ENCODE peak calls at places on chromosomes 7 and 10, in five cellular contexts. One of them, this sample, is unnamed.

GRCh38 chr7:101819913-101820522 is 2.6 kb downstream of the CUX1 start:
- DNase-seq in T-helper 2 cell: no peak
- DNase-seq in cardiac fibroblast: no peak
- DNase-seq in stimulated activated CD8-positive, alpha-beta memory T cell treated with anti-CD3 and anti-CD28 coated beads, Interleukin-4, amount 100 ng/mL, for 24 hours: no peak
- DNase-seq in HuH-7: no peak
- DNase-seq in this sample: no peak

GRCh38 chr7:94087664-94088352 is 83.7 kb upstream of the BET1 start:
- DNase-seq in HuH-7: peak
- DNase-seq in stimulated activated CD8-positive, alpha-beta memory T cell treated with anti-CD3 and anti-CD28 coated beads, Interleukin-4, amount 100 ng/mL, for 24 hours: peak
- DNase-seq in cardiac fibroblast: peak
- DNase-seq in T-helper 2 cell: peak
- DNase-seq in this sample: peak

GRCh38 chr7:17434841-17435692 is 136.6 kb downstream of the AHR start:
- DNase-seq in stimulated activated CD8-positive, alpha-beta memory T cell treated with anti-CD3 and anti-CD28 coated beads, Interleukin-4, amount 100 ng/mL, for 24 hours: no peak
- DNase-seq in HuH-7: no peak
- DNase-seq in cardiac fibroblast: no peak
- DNase-seq in T-helper 2 cell: no peak
- DNase-seq in this sample: no peak

GRCh38 chr7:154484943-154485342 is 432.7 kb downstream of the DPP6 start:
- DNase-seq in HuH-7: no peak
- DNase-seq in cardiac fibroblast: no peak
- DNase-seq in T-helper 2 cell: no peak
- DNase-seq in stimulated activated CD8-positive, alpha-beta memory T cell treated with anti-CD3 and anti-CD28 coated beads, Interleukin-4, amount 100 ng/mL, for 24 hours: no peak
- DNase-seq in this sample: no peak

GRCh38 chr7:29449569-29450260 is 113.9 kb upstream of the PRR15 start:
- DNase-seq in T-helper 2 cell: no peak
- DNase-seq in stimulated activated CD8-positive, alpha-beta memory T cell treated with anti-CD3 and anti-CD28 coated beads, Interleukin-4, amount 100 ng/mL, for 24 hours: no peak
- DNase-seq in HuH-7: peak
- DNase-seq in cardiac fibroblast: no peak
- DNase-seq in this sample: no peak

GRCh38 chr10:6239213-6239991 is 36.7 kb downstream of the PFKFB3 start:
- DNase-seq in T-helper 2 cell: peak
- DNase-seq in stimulated activated CD8-positive, alpha-beta memory T cell treated with anti-CD3 and anti-CD28 coated beads, Interleukin-4, amount 100 ng/mL, for 24 hours: peak
- DNase-seq in HuH-7: no peak
- DNase-seq in cardiac fibroblast: peak
- DNase-seq in this sample: peak

GRCh38 chr7:26153246-26153822 is 1.3 kb downstream of the NFE2L3 start:
- DNase-seq in cardiac fibroblast: no peak
- DNase-seq in T-helper 2 cell: peak
- DNase-seq in stimulated activated CD8-positive, alpha-beta memory T cell treated with anti-CD3 and anti-CD28 coated beads, Interleukin-4, amount 100 ng/mL, for 24 hours: no peak
- DNase-seq in HuH-7: no peak
- DNase-seq in this sample: no peak

GRCh38 chr10:93420091-93420490 is 62.0 kb downstream of the MYOF start:
- DNase-seq in HuH-7: no peak
- DNase-seq in stimulated activated CD8-positive, alpha-beta memory T cell treated with anti-CD3 and anti-CD28 coated beads, Interleukin-4, amount 100 ng/mL, for 24 hours: no peak
- DNase-seq in cardiac fibroblast: no peak
- DNase-seq in T-helper 2 cell: no peak
- DNase-seq in this sample: no peak

GRCh38 chr10:17644485-17644964 is 574 bp downstream of the STAM start:
- DNase-seq in HuH-7: no peak
- DNase-seq in stimulated activated CD8-positive, alpha-beta memory T cell treated with anti-CD3 and anti-CD28 coated beads, Interleukin-4, amount 100 ng/mL, for 24 hours: no peak
- DNase-seq in cardiac fibroblast: peak
- DNase-seq in T-helper 2 cell: peak
- DNase-seq in this sample: no peak

GRCh38 chr7:102395958-102396709 is at the start of gene PRKRIP1:
- DNase-seq in cardiac fibroblast: peak
- DNase-seq in stimulated activated CD8-positive, alpha-beta memory T cell treated with anti-CD3 and anti-CD28 coated beads, Interleukin-4, amount 100 ng/mL, for 24 hours: peak
- DNase-seq in T-helper 2 cell: peak
- DNase-seq in HuH-7: peak
- DNase-seq in this sample: peak

GRCh38 chr10:122245897-122246296 is 25.2 kb upstream of the BTBD16 start:
- DNase-seq in cardiac fibroblast: no peak
- DNase-seq in stimulated activated CD8-positive, alpha-beta memory T cell treated with anti-CD3 and anti-CD28 coated beads, Interleukin-4, amount 100 ng/mL, for 24 hours: no peak
- DNase-seq in T-helper 2 cell: no peak
- DNase-seq in HuH-7: no peak
- DNase-seq in this sample: no peak

GRCh38 chr10:60977161-60978128 is 33.5 kb upstream of the RHOBTB1 start:
- DNase-seq in stimulated activated CD8-positive, alpha-beta memory T cell treated with anti-CD3 and anti-CD28 coated beads, Interleukin-4, amount 100 ng/mL, for 24 hours: no peak
- DNase-seq in HuH-7: no peak
- DNase-seq in T-helper 2 cell: no peak
- DNase-seq in cardiac fibroblast: no peak
- DNase-seq in this sample: no peak

GRCh38 chr10:48944171-48944570 is 4.5 kb upstream of the LRRC18 start:
- DNase-seq in T-helper 2 cell: no peak
- DNase-seq in HuH-7: no peak
- DNase-seq in cardiac fibroblast: no peak
- DNase-seq in stimulated activated CD8-positive, alpha-beta memory T cell treated with anti-CD3 and anti-CD28 coated beads, Interleukin-4, amount 100 ng/mL, for 24 hours: no peak
- DNase-seq in this sample: no peak

GRCh38 chr7:44046321-44047061 is 2.0 kb downstream of the DBNL start:
- DNase-seq in HuH-7: no peak
- DNase-seq in T-helper 2 cell: peak
- DNase-seq in stimulated activated CD8-positive, alpha-beta memory T cell treated with anti-CD3 and anti-CD28 coated beads, Interleukin-4, amount 100 ng/mL, for 24 hours: no peak
- DNase-seq in cardiac fibroblast: no peak
- DNase-seq in this sample: peak

GRCh38 chr7:97971120-97971989 is 18.6 kb downstream of the OCM2 start:
- DNase-seq in HuH-7: peak
- DNase-seq in stimulated activated CD8-positive, alpha-beta memory T cell treated with anti-CD3 and anti-CD28 coated beads, Interleukin-4, amount 100 ng/mL, for 24 hours: no peak
- DNase-seq in cardiac fibroblast: peak
- DNase-seq in T-helper 2 cell: peak
- DNase-seq in this sample: peak

GRCh38 chr10:133230387-133231195 is 574 bp downstream of the UTF1 start:
- DNase-seq in stimulated activated CD8-positive, alpha-beta memory T cell treated with anti-CD3 and anti-CD28 coated beads, Interleukin-4, amount 100 ng/mL, for 24 hours: peak
- DNase-seq in T-helper 2 cell: peak
- DNase-seq in cardiac fibroblast: no peak
- DNase-seq in HuH-7: no peak
- DNase-seq in this sample: no peak

GRCh38 chr10:9076066-9076465 is 1021.6 kb downstream of the GATA3 start:
- DNase-seq in HuH-7: no peak
- DNase-seq in cardiac fibroblast: no peak
- DNase-seq in stimulated activated CD8-positive, alpha-beta memory T cell treated with anti-CD3 and anti-CD28 coated beads, Interleukin-4, amount 100 ng/mL, for 24 hours: no peak
- DNase-seq in T-helper 2 cell: peak
- DNase-seq in this sample: no peak

GRCh38 chr10:28676297-28676967 is 889 bp upstream of the BAMBI start:
- DNase-seq in T-helper 2 cell: peak
- DNase-seq in cardiac fibroblast: no peak
- DNase-seq in HuH-7: no peak
- DNase-seq in stimulated activated CD8-positive, alpha-beta memory T cell treated with anti-CD3 and anti-CD28 coated beads, Interleukin-4, amount 100 ng/mL, for 24 hours: no peak
- DNase-seq in this sample: no peak

GRCh38 chr10:108303149-108303548 is 1138.6 kb upstream of the SORCS1 start:
- DNase-seq in T-helper 2 cell: no peak
- DNase-seq in HuH-7: no peak
- DNase-seq in cardiac fibroblast: no peak
- DNase-seq in stimulated activated CD8-positive, alpha-beta memory T cell treated with anti-CD3 and anti-CD28 coated beads, Interleukin-4, amount 100 ng/mL, for 24 hours: no peak
- DNase-seq in this sample: peak

GRCh38 chr7:21134631-21135030 is 293.3 kb upstream of the SP4 start:
- DNase-seq in HuH-7: no peak
- DNase-seq in cardiac fibroblast: no peak
- DNase-seq in T-helper 2 cell: no peak
- DNase-seq in stimulated activated CD8-positive, alpha-beta memory T cell treated with anti-CD3 and anti-CD28 coated beads, Interleukin-4, amount 100 ng/mL, for 24 hours: no peak
- DNase-seq in this sample: no peak

GRCh38 chr7:110373514-110374258 is 717.2 kb upstream of the LRRN3 start:
- DNase-seq in T-helper 2 cell: no peak
- DNase-seq in HuH-7: no peak
- DNase-seq in cardiac fibroblast: no peak
- DNase-seq in stimulated activated CD8-positive, alpha-beta memory T cell treated with anti-CD3 and anti-CD28 coated beads, Interleukin-4, amount 100 ng/mL, for 24 hours: no peak
- DNase-seq in this sample: no peak

GRCh38 chr10:72310636-72311035 is 36.9 kb downstream of the DDIT4 start:
- DNase-seq in HuH-7: no peak
- DNase-seq in T-helper 2 cell: no peak
- DNase-seq in cardiac fibroblast: no peak
- DNase-seq in stimulated activated CD8-positive, alpha-beta memory T cell treated with anti-CD3 and anti-CD28 coated beads, Interleukin-4, amount 100 ng/mL, for 24 hours: no peak
- DNase-seq in this sample: no peak

GRCh38 chr7:95199779-95200558 is 124.4 kb downstream of the PON1 start:
- DNase-seq in HuH-7: peak
- DNase-seq in stimulated activated CD8-positive, alpha-beta memory T cell treated with anti-CD3 and anti-CD28 coated beads, Interleukin-4, amount 100 ng/mL, for 24 hours: no peak
- DNase-seq in cardiac fibroblast: peak
- DNase-seq in T-helper 2 cell: no peak
- DNase-seq in this sample: no peak

GRCh38 chr7:73586911-73587310 is 8.5 kb upstream of the TBL2 start:
- DNase-seq in HuH-7: no peak
- DNase-seq in T-helper 2 cell: no peak
- DNase-seq in cardiac fibroblast: no peak
- DNase-seq in stimulated activated CD8-positive, alpha-beta memory T cell treated with anti-CD3 and anti-CD28 coated beads, Interleukin-4, amount 100 ng/mL, for 24 hours: no peak
- DNase-seq in this sample: no peak

GRCh38 chr7:41085244-41085643 is 617.6 kb downstream of the INHBA start:
- DNase-seq in HuH-7: no peak
- DNase-seq in T-helper 2 cell: no peak
- DNase-seq in stimulated activated CD8-positive, alpha-beta memory T cell treated with anti-CD3 and anti-CD28 coated beads, Interleukin-4, amount 100 ng/mL, for 24 hours: no peak
- DNase-seq in cardiac fibroblast: no peak
- DNase-seq in this sample: no peak

GRCh38 chr7:128053023-128053422 is 21.8 kb upstream of the LRRC4 start:
- DNase-seq in T-helper 2 cell: peak
- DNase-seq in HuH-7: no peak
- DNase-seq in stimulated activated CD8-positive, alpha-beta memory T cell treated with anti-CD3 and anti-CD28 coated beads, Interleukin-4, amount 100 ng/mL, for 24 hours: no peak
- DNase-seq in cardiac fibroblast: peak
- DNase-seq in this sample: no peak

GRCh38 chr10:59240581-59241183 is 64.2 kb downstream of the PHYHIPL start:
- DNase-seq in stimulated activated CD8-positive, alpha-beta memory T cell treated with anti-CD3 and anti-CD28 coated beads, Interleukin-4, amount 100 ng/mL, for 24 hours: no peak
- DNase-seq in cardiac fibroblast: peak
- DNase-seq in T-helper 2 cell: peak
- DNase-seq in HuH-7: no peak
- DNase-seq in this sample: no peak

GRCh38 chr10:73823391-73823790 is 12.0 kb upstream of the NDST2 start:
- DNase-seq in T-helper 2 cell: no peak
- DNase-seq in HuH-7: no peak
- DNase-seq in stimulated activated CD8-positive, alpha-beta memory T cell treated with anti-CD3 and anti-CD28 coated beads, Interleukin-4, amount 100 ng/mL, for 24 hours: no peak
- DNase-seq in cardiac fibroblast: no peak
- DNase-seq in this sample: no peak

GRCh38 chr7:94160719-94161435 is 156.7 kb upstream of the BET1 start:
- DNase-seq in HuH-7: no peak
- DNase-seq in stimulated activated CD8-positive, alpha-beta memory T cell treated with anti-CD3 and anti-CD28 coated beads, Interleukin-4, amount 100 ng/mL, for 24 hours: no peak
- DNase-seq in cardiac fibroblast: no peak
- DNase-seq in T-helper 2 cell: peak
- DNase-seq in this sample: peak

GRCh38 chr7:45642044-45642443 is 67.9 kb downstream of the ADCY1 start:
- DNase-seq in HuH-7: no peak
- DNase-seq in stimulated activated CD8-positive, alpha-beta memory T cell treated with anti-CD3 and anti-CD28 coated beads, Interleukin-4, amount 100 ng/mL, for 24 hours: no peak
- DNase-seq in T-helper 2 cell: no peak
- DNase-seq in cardiac fibroblast: no peak
- DNase-seq in this sample: no peak

This sample was measured in GM12878.